ENCODE peak calls at places on chromosomes 6 and 20, in eight cellular contexts. One of them, this sample, is unnamed.

GRCh38 chr6:168961257-168961656 is 292.4 kb downstream of the THBS2 start:
- DNase-seq in H1: no peak
- DNase-seq in fibroblast of mammary gland: no peak
- DNase-seq in psoas muscle: no peak
- DNase-seq in HFF-Myc: no peak
- DNase-seq in stomach: no peak
- DNase-seq in MM.1S: no peak
- DNase-seq in GM20000: no peak
- DNase-seq in this sample: no peak

GRCh38 chr6:113076116-113076515 is 729.0 kb downstream of the RFPL4B start:
- DNase-seq in fibroblast of mammary gland: no peak
- DNase-seq in psoas muscle: no peak
- DNase-seq in MM.1S: no peak
- DNase-seq in GM20000: no peak
- DNase-seq in HFF-Myc: no peak
- DNase-seq in stomach: no peak
- DNase-seq in H1: no peak
- DNase-seq in this sample: no peak

GRCh38 chr6:5497896-5498578 is 236.7 kb downstream of the FARS2 start:
- DNase-seq in GM20000: no peak
- DNase-seq in fibroblast of mammary gland: peak
- DNase-seq in MM.1S: no peak
- DNase-seq in HFF-Myc: no peak
- DNase-seq in H1: no peak
- DNase-seq in psoas muscle: no peak
- DNase-seq in stomach: no peak
- DNase-seq in this sample: no peak

GRCh38 chr20:58014628-58015315 is 213.7 kb downstream of the ANKRD60 start:
- DNase-seq in fibroblast of mammary gland: no peak
- DNase-seq in HFF-Myc: no peak
- DNase-seq in H1: no peak
- DNase-seq in psoas muscle: no peak
- DNase-seq in stomach: no peak
- DNase-seq in MM.1S: no peak
- DNase-seq in GM20000: no peak
- DNase-seq in this sample: no peak

GRCh38 chr20:34316191-34316814 is 13.1 kb upstream of the AHCY start:
- DNase-seq in stomach: no peak
- DNase-seq in fibroblast of mammary gland: peak
- DNase-seq in HFF-Myc: no peak
- DNase-seq in H1: no peak
- DNase-seq in GM20000: no peak
- DNase-seq in psoas muscle: no peak
- DNase-seq in MM.1S: no peak
- DNase-seq in this sample: no peak

GRCh38 chr6:34465551-34466241 is at the start of gene PACSIN1:
- DNase-seq in H1: peak
- DNase-seq in HFF-Myc: no peak
- DNase-seq in fibroblast of mammary gland: no peak
- DNase-seq in GM20000: peak
- DNase-seq in MM.1S: peak
- DNase-seq in stomach: peak
- DNase-seq in psoas muscle: no peak
- DNase-seq in this sample: peak

GRCh38 chr6:148852688-148853087 is 105.9 kb downstream of the UST start:
- DNase-seq in HFF-Myc: no peak
- DNase-seq in GM20000: no peak
- DNase-seq in psoas muscle: no peak
- DNase-seq in fibroblast of mammary gland: no peak
- DNase-seq in stomach: no peak
- DNase-seq in H1: no peak
- DNase-seq in MM.1S: no peak
- DNase-seq in this sample: no peak

GRCh38 chr6:118862443-118862842 is 31.5 kb upstream of the ASF1A start:
- DNase-seq in MM.1S: no peak
- DNase-seq in GM20000: no peak
- DNase-seq in stomach: no peak
- DNase-seq in psoas muscle: no peak
- DNase-seq in fibroblast of mammary gland: no peak
- DNase-seq in HFF-Myc: no peak
- DNase-seq in H1: no peak
- DNase-seq in this sample: no peak

GRCh38 chr20:38180781-38181180 is 15.7 kb upstream of the TGM2 start:
- DNase-seq in psoas muscle: no peak
- DNase-seq in stomach: no peak
- DNase-seq in MM.1S: no peak
- DNase-seq in GM20000: no peak
- DNase-seq in HFF-Myc: no peak
- DNase-seq in H1: no peak
- DNase-seq in fibroblast of mammary gland: no peak
- DNase-seq in this sample: no peak

GRCh38 chr6:106913676-106914280 is 60.8 kb downstream of the CD24 start:
- DNase-seq in HFF-Myc: no peak
- DNase-seq in psoas muscle: no peak
- DNase-seq in fibroblast of mammary gland: no peak
- DNase-seq in MM.1S: no peak
- DNase-seq in stomach: no peak
- DNase-seq in GM20000: peak
- DNase-seq in H1: no peak
- DNase-seq in this sample: no peak

GRCh38 chr6:34235605-34236422 is 859 bp upstream of the HMGA1 start:
- DNase-seq in HFF-Myc: no peak
- DNase-seq in MM.1S: no peak
- DNase-seq in H1: peak
- DNase-seq in fibroblast of mammary gland: peak
- DNase-seq in GM20000: peak
- DNase-seq in psoas muscle: peak
- DNase-seq in stomach: peak
- DNase-seq in this sample: peak

GRCh38 chr6:27040244-27041042 is 207.1 kb upstream of the PRSS16 start:
- DNase-seq in stomach: no peak
- DNase-seq in fibroblast of mammary gland: no peak
- DNase-seq in GM20000: no peak
- DNase-seq in psoas muscle: no peak
- DNase-seq in H1: no peak
- DNase-seq in HFF-Myc: no peak
- DNase-seq in MM.1S: no peak
- DNase-seq in this sample: no peak

GRCh38 chr6:79813854-79814477 is 133.4 kb downstream of the ELOVL4 start:
- DNase-seq in MM.1S: peak
- DNase-seq in GM20000: peak
- DNase-seq in HFF-Myc: no peak
- DNase-seq in fibroblast of mammary gland: peak
- DNase-seq in H1: peak
- DNase-seq in psoas muscle: peak
- DNase-seq in stomach: peak
- DNase-seq in this sample: peak

GRCh38 chr6:2875840-2876207 is 27.3 kb downstream of the SERPINB9 start:
- DNase-seq in fibroblast of mammary gland: no peak
- DNase-seq in psoas muscle: no peak
- DNase-seq in H1: no peak
- DNase-seq in HFF-Myc: no peak
- DNase-seq in stomach: no peak
- DNase-seq in MM.1S: no peak
- DNase-seq in GM20000: peak
- DNase-seq in this sample: peak

GRCh38 chr6:2881358-2881885 is 21.7 kb downstream of the SERPINB9 start:
- DNase-seq in psoas muscle: no peak
- DNase-seq in GM20000: no peak
- DNase-seq in H1: no peak
- DNase-seq in HFF-Myc: no peak
- DNase-seq in MM.1S: peak
- DNase-seq in fibroblast of mammary gland: no peak
- DNase-seq in stomach: no peak
- DNase-seq in this sample: no peak

GRCh38 chr6:2877057-2877882 is 25.8 kb downstream of the SERPINB9 start:
- DNase-seq in GM20000: no peak
- DNase-seq in fibroblast of mammary gland: peak
- DNase-seq in HFF-Myc: no peak
- DNase-seq in psoas muscle: no peak
- DNase-seq in stomach: no peak
- DNase-seq in MM.1S: no peak
- DNase-seq in H1: no peak
- DNase-seq in this sample: no peak

GRCh38 chr6:2876210-2877056 is 26.7 kb downstream of the SERPINB9 start:
- DNase-seq in fibroblast of mammary gland: peak
- DNase-seq in GM20000: peak
- DNase-seq in HFF-Myc: peak
- DNase-seq in psoas muscle: peak
- DNase-seq in H1: no peak
- DNase-seq in MM.1S: no peak
- DNase-seq in stomach: peak
- DNase-seq in this sample: peak

GRCh38 chr6:2877960-2878359 is 25.1 kb downstream of the SERPINB9 start:
- DNase-seq in GM20000: no peak
- DNase-seq in fibroblast of mammary gland: no peak
- DNase-seq in HFF-Myc: no peak
- DNase-seq in MM.1S: no peak
- DNase-seq in H1: no peak
- DNase-seq in psoas muscle: no peak
- DNase-seq in stomach: no peak
- DNase-seq in this sample: no peak
- TF ChIP-seq CTCF in GM20000: no peak
- TF ChIP-seq CTCF in fibroblast of mammary gland: no peak
- TF ChIP-seq CTCF in HFF-Myc: no peak
- TF ChIP-seq CTCF in MM.1S: no peak
- TF ChIP-seq CTCF in H1: no peak
- TF ChIP-seq CTCF in psoas muscle: no peak
- TF ChIP-seq CTCF in stomach: no peak
- TF ChIP-seq CTCF in this sample: no peak

GRCh38 chr6:167881327-167881726 is 54.6 kb downstream of the AFDN start:
- DNase-seq in stomach: no peak
- DNase-seq in HFF-Myc: no peak
- DNase-seq in GM20000: no peak
- DNase-seq in psoas muscle: no peak
- DNase-seq in fibroblast of mammary gland: no peak
- DNase-seq in H1: no peak
- DNase-seq in MM.1S: no peak
- DNase-seq in this sample: no peak
- TF ChIP-seq CTCF in stomach: no peak
- TF ChIP-seq CTCF in HFF-Myc: no peak
- TF ChIP-seq CTCF in GM20000: no peak
- TF ChIP-seq CTCF in psoas muscle: no peak
- TF ChIP-seq CTCF in fibroblast of mammary gland: no peak
- TF ChIP-seq CTCF in H1: no peak
- TF ChIP-seq CTCF in MM.1S: no peak
- TF ChIP-seq CTCF in this sample: no peak

DNA sequence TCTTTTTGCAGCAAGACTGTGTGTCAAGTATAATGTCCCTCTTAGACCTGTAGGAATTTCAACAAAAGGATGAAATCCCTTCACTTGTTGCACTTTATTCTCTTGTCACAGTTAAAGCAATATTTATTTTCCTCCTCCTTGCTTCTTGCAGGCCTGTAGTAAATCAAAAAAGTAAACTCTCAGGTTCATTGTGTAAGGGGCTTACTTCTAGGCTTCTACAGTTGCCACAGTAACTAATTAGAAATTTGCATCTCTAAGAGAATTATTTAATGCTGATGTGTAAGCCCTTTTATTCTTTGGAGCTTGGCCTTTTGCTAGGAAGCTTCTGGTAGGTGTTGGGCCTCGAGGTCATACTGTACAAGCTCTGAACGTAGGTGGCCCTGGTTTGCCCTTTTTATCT is 47.3 kb upstream of the OLIG3 start:
- DNase-seq in fibroblast of mammary gland: no peak
- DNase-seq in psoas muscle: no peak
- DNase-seq in HFF-Myc: no peak
- DNase-seq in stomach: no peak
- DNase-seq in H1: no peak
- DNase-seq in GM20000: no peak
- DNase-seq in MM.1S: no peak
- DNase-seq in this sample: no peak
- TF ChIP-seq CTCF in fibroblast of mammary gland: no peak
- TF ChIP-seq CTCF in psoas muscle: no peak
- TF ChIP-seq CTCF in HFF-Myc: no peak
- TF ChIP-seq CTCF in stomach: no peak
- TF ChIP-seq CTCF in H1: no peak
- TF ChIP-seq CTCF in GM20000: no peak
- TF ChIP-seq CTCF in MM.1S: no peak
- TF ChIP-seq CTCF in this sample: no peak

GRCh38 chr6:82337688-82338257 is 25.8 kb upstream of the TPBG start:
- DNase-seq in GM20000: no peak
- DNase-seq in psoas muscle: no peak
- DNase-seq in fibroblast of mammary gland: no peak
- DNase-seq in stomach: no peak
- DNase-seq in HFF-Myc: no peak
- DNase-seq in MM.1S: no peak
- DNase-seq in H1: no peak
- DNase-seq in this sample: no peak
- TF ChIP-seq CTCF in GM20000: no peak
- TF ChIP-seq CTCF in psoas muscle: no peak
- TF ChIP-seq CTCF in fibroblast of mammary gland: no peak
- TF ChIP-seq CTCF in stomach: no peak
- TF ChIP-seq CTCF in HFF-Myc: no peak
- TF ChIP-seq CTCF in MM.1S: no peak
- TF ChIP-seq CTCF in H1: no peak
- TF ChIP-seq CTCF in this sample: no peak

DNA sequence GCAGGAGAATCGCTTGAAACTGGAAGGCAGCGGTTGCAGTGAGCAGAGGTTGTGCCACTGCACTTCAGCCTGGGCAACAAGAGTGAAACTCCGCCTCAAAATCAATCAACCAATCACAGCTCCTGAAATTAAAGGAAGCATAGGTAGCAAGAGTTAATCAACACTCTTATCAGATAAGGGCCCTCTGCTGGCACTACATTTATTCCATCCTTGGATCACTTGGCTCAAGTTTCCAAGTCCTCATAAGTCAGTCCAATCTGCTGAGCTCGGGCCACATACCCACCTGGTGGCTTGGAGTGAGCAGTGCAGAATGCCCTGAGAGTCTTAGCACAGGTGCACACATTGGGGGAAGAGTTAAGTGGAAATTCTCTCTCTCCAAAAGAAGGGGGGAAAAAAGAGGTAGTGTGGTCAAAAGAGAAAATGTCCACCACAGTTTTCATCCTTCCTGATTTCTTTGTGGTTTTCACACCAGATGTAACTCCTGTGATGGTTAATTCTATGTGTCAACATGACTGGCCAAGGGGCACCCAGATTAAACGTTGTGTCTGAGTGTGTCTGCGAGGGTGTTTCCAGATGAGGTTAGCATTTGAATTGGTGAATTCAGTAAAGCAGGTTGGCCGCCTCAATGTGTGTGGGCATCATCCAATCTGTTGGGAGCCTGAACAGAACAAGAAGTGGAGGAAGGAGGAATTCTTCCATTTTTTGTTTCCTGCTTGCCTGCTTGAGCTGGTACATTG is 14.2 kb upstream of the FAM8A1 start:
- DNase-seq in HFF-Myc: no peak
- DNase-seq in GM20000: no peak
- DNase-seq in stomach: no peak
- DNase-seq in fibroblast of mammary gland: no peak
- DNase-seq in H1: no peak
- DNase-seq in psoas muscle: no peak
- DNase-seq in MM.1S: no peak
- DNase-seq in this sample: no peak
- TF ChIP-seq CTCF in HFF-Myc: no peak
- TF ChIP-seq CTCF in GM20000: no peak
- TF ChIP-seq CTCF in stomach: no peak
- TF ChIP-seq CTCF in fibroblast of mammary gland: no peak
- TF ChIP-seq CTCF in H1: peak
- TF ChIP-seq CTCF in psoas muscle: no peak
- TF ChIP-seq CTCF in MM.1S: peak
- TF ChIP-seq CTCF in this sample: peak

This sample was measured in body of pancreas.